ENCODE peak calls at places on chromosome 11, in four cellular contexts. One of them, this sample, is unnamed.

GRCh38 chr11:115676768-115677167 is 172.6 kb upstream of the CADM1 start:
- DNase-seq in SK-N-SH: no peak
- DNase-seq in A549: no peak
- DNase-seq in GM12878: no peak
- DNase-seq in this sample: no peak

GRCh38 chr11:126628790-126629621 is 273.5 kb downstream of the ST3GAL4 start:
- DNase-seq in SK-N-SH: no peak
- DNase-seq in A549: no peak
- DNase-seq in GM12878: no peak
- DNase-seq in this sample: no peak

GRCh38 chr11:71237853-71238252 is 14.5 kb downstream of the SHANK2 start:
- DNase-seq in SK-N-SH: peak; percentile 12
- DNase-seq in A549: no peak
- DNase-seq in GM12878: no peak
- DNase-seq in this sample: no peak

GRCh38 chr11:97743205-97743742 is 1277.5 kb upstream of the CNTN5 start:
- DNase-seq in SK-N-SH: no peak
- DNase-seq in A549: no peak
- DNase-seq in GM12878: peak; percentile 13
- DNase-seq in this sample: no peak

GRCh38 chr11:126140932-126141291 is 70.5 kb downstream of the RPUSD4 start:
- DNase-seq in SK-N-SH: peak; percentile 66
- DNase-seq in A549: no peak
- DNase-seq in GM12878: no peak
- DNase-seq in this sample: no peak

GRCh38 chr11:84886344-84886743 is 740.8 kb downstream of the DLG2 start:
- DNase-seq in SK-N-SH: no peak
- DNase-seq in A549: no peak
- DNase-seq in GM12878: no peak
- DNase-seq in this sample: no peak

GRCh38 chr11:106101797-106102196 is 24.3 kb downstream of the AASDHPPT start:
- DNase-seq in SK-N-SH: no peak
- DNase-seq in A549: no peak
- DNase-seq in GM12878: no peak
- DNase-seq in this sample: no peak

GRCh38 chr11:64007629-64008282 is 21.5 kb downstream of the OTUB1 start:
- DNase-seq in SK-N-SH: peak; percentile 91
- DNase-seq in A549: peak; percentile 86
- DNase-seq in GM12878: no peak
- DNase-seq in this sample: peak; percentile 89

GRCh38 chr11:114399903-114400221 is 449 bp downstream of the C11orf71 start:
- DNase-seq in SK-N-SH: no peak
- DNase-seq in A549: peak; percentile 6
- DNase-seq in GM12878: peak; percentile 2
- DNase-seq in this sample: peak; percentile 40

GRCh38 chr11:2473361-2474058 is 28.7 kb downstream of the KCNQ1 start:
- DNase-seq in SK-N-SH: no peak
- DNase-seq in A549: no peak
- DNase-seq in GM12878: no peak
- DNase-seq in this sample: no peak

GRCh38 chr11:110908401-110909106 is 196.3 kb upstream of the ARHGAP20 start:
- DNase-seq in SK-N-SH: no peak
- DNase-seq in A549: no peak
- DNase-seq in GM12878: no peak
- DNase-seq in this sample: no peak

GRCh38 chr11:50075856-50076255 is 43.2 kb downstream of the OR4C45 start:
- DNase-seq in SK-N-SH: no peak
- DNase-seq in A549: no peak
- DNase-seq in GM12878: no peak
- DNase-seq in this sample: no peak

GRCh38 chr11:2305862-2306823 is 4.3 kb downstream of the TSPAN32 start:
- DNase-seq in SK-N-SH: peak; percentile 46
- DNase-seq in A549: no peak
- DNase-seq in GM12878: no peak
- DNase-seq in this sample: no peak

GRCh38 chr11:61335355-61335710 is 2.3 kb downstream of the TKFC start:
- DNase-seq in SK-N-SH: no peak
- DNase-seq in A549: no peak
- DNase-seq in GM12878: no peak
- DNase-seq in this sample: no peak

GRCh38 chr11:81303265-81303664 is 1430.4 kb downstream of the FAM181B start:
- DNase-seq in SK-N-SH: no peak
- DNase-seq in A549: no peak
- DNase-seq in GM12878: no peak
- DNase-seq in this sample: no peak

GRCh38 chr11:14358729-14359439 is at the start of gene RRAS2:
- DNase-seq in SK-N-SH: peak; percentile 92
- DNase-seq in A549: peak; percentile 70
- DNase-seq in GM12878: no peak
- DNase-seq in this sample: peak; percentile 69

GRCh38 chr11:116935514-116935913 is 98.1 kb upstream of the APOA1 start:
- DNase-seq in SK-N-SH: no peak
- DNase-seq in A549: no peak
- DNase-seq in GM12878: no peak
- DNase-seq in this sample: no peak

GRCh38 chr11:68946416-68947090 is 34.2 kb downstream of the MRGPRD start:
- DNase-seq in SK-N-SH: peak; percentile 26
- DNase-seq in A549: peak; percentile 31
- DNase-seq in GM12878: no peak
- DNase-seq in this sample: no peak

GRCh38 chr11:73521621-73522020 is 76.3 kb downstream of the FAM168A start:
- DNase-seq in SK-N-SH: no peak
- DNase-seq in A549: no peak
- DNase-seq in GM12878: peak; percentile 53
- DNase-seq in this sample: peak; percentile 43

GRCh38 chr11:134289789-134290188 is 13.6 kb downstream of the GLB1L3 start:
- DNase-seq in SK-N-SH: no peak
- DNase-seq in A549: no peak
- DNase-seq in GM12878: no peak
- DNase-seq in this sample: no peak

GRCh38 chr11:69464621-69464960 is 16.9 kb upstream of the LINC01488 start:
- DNase-seq in SK-N-SH: no peak
- DNase-seq in A549: no peak
- DNase-seq in GM12878: no peak
- DNase-seq in this sample: no peak

GRCh38 chr11:134784046-134784445 is 372.0 kb upstream of the B3GAT1 start:
- DNase-seq in SK-N-SH: no peak
- DNase-seq in A549: no peak
- DNase-seq in GM12878: no peak
- DNase-seq in this sample: no peak

GRCh38 chr11:33132510-33132909 is 28.8 kb downstream of the CSTF3 start:
- DNase-seq in SK-N-SH: no peak
- DNase-seq in A549: no peak
- DNase-seq in GM12878: no peak
- DNase-seq in this sample: no peak

GRCh38 chr11:15119826-15120225 is 5.1 kb downstream of the INSC start:
- DNase-seq in SK-N-SH: no peak
- DNase-seq in A549: no peak
- DNase-seq in GM12878: no peak
- DNase-seq in this sample: no peak

GRCh38 chr11:33930317-33931021 is 38.6 kb upstream of the LMO2 start:
- DNase-seq in SK-N-SH: no peak
- DNase-seq in A549: no peak
- DNase-seq in GM12878: no peak
- DNase-seq in this sample: no peak

GRCh38 chr11:103807806-103808205 is 228.6 kb upstream of the DDI1 start:
- DNase-seq in SK-N-SH: no peak
- DNase-seq in A549: no peak
- DNase-seq in GM12878: no peak
- DNase-seq in this sample: no peak

GRCh38 chr11:130227373-130227772 is 67.8 kb downstream of the ST14 start:
- DNase-seq in SK-N-SH: no peak
- DNase-seq in A549: no peak
- DNase-seq in GM12878: no peak
- DNase-seq in this sample: no peak

GRCh38 chr11:62139526-62140301 is 15.9 kb downstream of the INCENP start:
- DNase-seq in SK-N-SH: peak; percentile 11
- DNase-seq in A549: no peak
- DNase-seq in GM12878: no peak
- DNase-seq in this sample: no peak

GRCh38 chr11:22681281-22681812 is 14.9 kb downstream of the GAS2 start:
- DNase-seq in SK-N-SH: no peak
- DNase-seq in A549: no peak
- DNase-seq in GM12878: no peak
- DNase-seq in this sample: no peak

GRCh38 chr11:117923275-117923674 is 5.9 kb downstream of the TMPRSS13 start:
- DNase-seq in SK-N-SH: no peak
- DNase-seq in A549: no peak
- DNase-seq in GM12878: no peak
- DNase-seq in this sample: no peak

GRCh38 chr11:61917357-61918109 is at the start of gene RAB3IL1:
- DNase-seq in SK-N-SH: peak; percentile 94
- DNase-seq in A549: peak; percentile 66
- DNase-seq in GM12878: no peak
- DNase-seq in this sample: no peak

DNA sequence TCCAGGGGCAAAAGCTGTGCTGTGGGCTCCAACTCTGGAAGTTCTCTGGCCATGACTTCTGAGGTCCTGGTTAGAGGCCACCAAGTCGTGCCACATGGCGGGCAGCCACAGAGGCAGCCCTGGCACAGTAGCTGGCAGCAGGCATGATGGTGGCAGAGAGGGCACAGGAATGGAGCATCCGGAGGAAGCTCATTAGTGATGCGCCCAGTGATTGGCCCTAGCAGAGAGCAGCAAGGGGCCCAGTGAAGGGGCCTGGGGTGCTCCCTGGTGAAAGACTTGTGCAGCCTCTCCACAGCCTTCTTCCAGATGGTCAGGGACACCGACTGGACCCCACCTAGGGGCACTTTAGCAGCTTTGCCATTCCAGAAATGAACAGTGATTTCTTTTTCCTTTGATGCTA is 7.0 kb downstream of the C11orf16 start:
- DNase-seq in SK-N-SH: no peak
- DNase-seq in A549: no peak
- DNase-seq in GM12878: no peak
- DNase-seq in this sample: no peak
- TF ChIP-seq PBX3 in SK-N-SH: no peak
- TF ChIP-seq PBX3 in A549: no peak
- TF ChIP-seq PBX3 in GM12878: no peak
- TF ChIP-seq PBX3 in this sample: no peak

GRCh38 chr11:45288395-45288794 is 2.3 kb upstream of the SYT13 start:
- DNase-seq in SK-N-SH: no peak
- DNase-seq in A549: no peak
- DNase-seq in GM12878: no peak
- DNase-seq in this sample: no peak
- TF ChIP-seq EP300 in SK-N-SH: no peak
- TF ChIP-seq EP300 in A549: no peak
- TF ChIP-seq EP300 in GM12878: no peak
- TF ChIP-seq EP300 in this sample: no peak

GRCh38 chr11:11444027-11444799 is 91.2 kb upstream of the CSNK2A3 start:
- DNase-seq in SK-N-SH: no peak
- DNase-seq in A549: no peak
- DNase-seq in GM12878: no peak
- DNase-seq in this sample: no peak
- TF ChIP-seq PBX3 in SK-N-SH: no peak
- TF ChIP-seq PBX3 in A549: no peak
- TF ChIP-seq PBX3 in GM12878: no peak
- TF ChIP-seq PBX3 in this sample: no peak

GRCh38 chr11:122439911-122440782 is 215.4 kb upstream of the UBASH3B start:
- DNase-seq in SK-N-SH: peak; percentile 48
- DNase-seq in A549: peak; percentile 15
- DNase-seq in GM12878: no peak
- DNase-seq in this sample: peak; percentile 83

GRCh38 chr11:122441702-122442092 is 213.8 kb upstream of the UBASH3B start:
- DNase-seq in SK-N-SH: no peak
- DNase-seq in A549: no peak
- DNase-seq in GM12878: no peak
- DNase-seq in this sample: no peak

GRCh38 chr11:122435540-122436187 is 219.9 kb upstream of the UBASH3B start:
- DNase-seq in SK-N-SH: no peak
- DNase-seq in A549: no peak
- DNase-seq in GM12878: no peak
- DNase-seq in this sample: no peak

GRCh38 chr11:122436188-122436555 is 219.3 kb upstream of the UBASH3B start:
- DNase-seq in SK-N-SH: no peak
- DNase-seq in A549: no peak
- DNase-seq in GM12878: no peak
- DNase-seq in this sample: no peak

DNA sequence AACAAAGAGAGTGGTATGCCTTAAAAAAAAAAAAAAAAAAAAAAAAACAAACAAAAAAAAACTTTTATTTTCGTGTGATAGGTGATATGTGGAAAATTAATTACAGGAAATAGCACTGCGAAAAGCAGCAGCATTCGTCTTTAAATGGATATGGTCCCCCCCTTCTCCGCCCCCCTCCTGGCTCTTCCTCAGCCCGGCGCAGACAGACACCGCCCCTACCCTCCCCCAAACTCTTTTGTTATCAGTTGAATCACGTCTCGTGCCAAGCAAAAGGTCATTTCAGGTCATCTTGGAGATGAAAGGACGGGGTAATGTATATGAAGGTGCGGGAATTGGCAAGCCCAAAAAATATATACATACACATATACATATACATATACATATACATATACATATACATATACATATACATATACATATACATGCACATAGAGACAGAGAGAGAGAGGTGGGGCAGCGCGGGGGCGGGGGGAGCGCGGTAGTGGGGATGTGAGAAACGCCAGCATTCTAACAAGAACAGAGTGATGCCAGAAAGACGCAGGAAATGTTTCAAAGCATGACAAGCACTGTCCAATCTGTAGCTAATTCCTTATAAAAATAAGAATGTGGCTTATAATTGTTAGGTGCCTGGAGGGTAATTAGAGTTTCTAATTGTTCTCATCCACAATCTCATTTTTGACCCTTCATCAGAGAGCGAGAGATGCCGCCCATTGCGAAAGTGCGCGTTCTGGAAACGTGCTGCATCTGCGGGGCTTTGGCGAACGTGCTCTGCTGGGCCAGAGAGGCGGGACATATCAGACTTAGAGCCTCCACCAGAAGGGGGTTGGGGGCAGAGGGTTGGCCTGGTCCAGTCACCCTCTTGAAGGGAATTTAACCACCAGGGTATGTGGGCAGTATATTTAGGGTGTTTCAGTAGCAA is 214.5 kb upstream of the UBASH3B start:
- DNase-seq in SK-N-SH: peak; percentile 48
- DNase-seq in A549: no peak
- DNase-seq in GM12878: no peak
- DNase-seq in this sample: no peak
- TF ChIP-seq EP300 in SK-N-SH: no peak
- TF ChIP-seq EP300 in A549: no peak
- TF ChIP-seq EP300 in GM12878: no peak
- TF ChIP-seq EP300 in this sample: no peak

GRCh38 chr11:121321614-121322243 is 29.2 kb downstream of the SC5D start:
- DNase-seq in SK-N-SH: no peak
- DNase-seq in A549: no peak
- DNase-seq in GM12878: no peak
- DNase-seq in this sample: no peak
- TF ChIP-seq PBX3 in SK-N-SH: no peak
- TF ChIP-seq PBX3 in A549: no peak
- TF ChIP-seq PBX3 in GM12878: no peak
- TF ChIP-seq PBX3 in this sample: no peak

GRCh38 chr11:844693-845644 is 2.3 kb downstream of the TSPAN4 start:
- DNase-seq in SK-N-SH: peak; percentile 82
- DNase-seq in A549: peak; percentile 83
- DNase-seq in GM12878: no peak
- DNase-seq in this sample: peak; percentile 88
- TF ChIP-seq EP300 in SK-N-SH: no peak
- TF ChIP-seq EP300 in A549: no peak
- TF ChIP-seq EP300 in GM12878: no peak
- TF ChIP-seq EP300 in this sample: no peak

This sample was measured in HepG2.